ENCODE peak calls at places on chromosomes 6 and 20, in four cellular contexts. S is kidney epithelial cell, V is hepatocyte, G is NCI-H2171 treated with DMSO at 0.1 percent for 48 hours. H is an unnamed sample.

GRCh38 chr6:149939909-149940672 is 1.7 kb upstream of the ULBP2 start:
- DNase-seq in S (no peak), V (no peak), G (no peak), H (no peak)

GRCh38 chr6:151387581-151387980 is 3.8 kb downstream of the ZBTB2 start:
- DNase-seq in S (no peak), V (no peak), G (no peak), H (no peak)

GRCh38 chr20:53021934-53022333 is 49.8 kb downstream of the TSHZ2 start:
- DNase-seq in S (no peak), V (no peak), G (no peak), H (no peak)

GRCh38 chr6:10407018-10407673 is 7.7 kb downstream of the TFAP2A start:
- DNase-seq in S (no peak), V (no peak), G (no peak), H (no peak)

GRCh38 chr6:78908621-78909020 is 41.3 kb downstream of the IRAK1BP1 start:
- DNase-seq in S (no peak), V (no peak), G (no peak), H (no peak)

GRCh38 chr20:3126527-3126859 is 33.2 kb downstream of the FASTKD5 start:
- DNase-seq in S (no peak), V (no peak), G (no peak), H (no peak)

GRCh38 chr20:12969071-12969669 is 39.6 kb upstream of the SPTLC3 start:
- DNase-seq in S (no peak), V (no peak), G (no peak), H (no peak)

GRCh38 chr6:127376685-127377084 is 33.3 kb upstream of the ECHDC1 start:
- DNase-seq in S (no peak), V (no peak), G (no peak), H (no peak)

GRCh38 chr20:58997141-58997770 is 9.8 kb downstream of the CTSZ start:
- DNase-seq in S (no peak), V (no peak), G (no peak), H (no peak)

GRCh38 chr6:1255646-1256365 is 56.1 kb upstream of the FOXQ1 start:
- DNase-seq in S (no peak), V (no peak), G (no peak), H (no peak)

GRCh38 chr6:19551611-19552010 is 285.6 kb upstream of the ID4 start:
- DNase-seq in S (peak), V (no peak), G (no peak), H (no peak)

GRCh38 chr6:15937582-15937981 is 191.3 kb upstream of the MYLIP start:
- DNase-seq in S (no peak), V (no peak), G (no peak), H (no peak)

GRCh38 chr20:48211847-48212246 is 426.6 kb upstream of the SULF2 start:
- DNase-seq in S (no peak), V (no peak), G (no peak), H (no peak)

GRCh38 chr20:35117148-35117547 is 24.5 kb upstream of the TRPC4AP start:
- DNase-seq in S (no peak), V (no peak), G (no peak), H (no peak)

GRCh38 chr20:46872315-46873211 is 22.1 kb upstream of the EYA2 start:
- DNase-seq in S (no peak), V (no peak), G (peak), H (no peak)

GRCh38 chr6:162385980-162386379 is 341.6 kb downstream of the PRKN start:
- DNase-seq in S (no peak), V (no peak), G (no peak), H (no peak)

GRCh38 chr6:119862719-119863118 is 513.2 kb upstream of the MAN1A1 start:
- DNase-seq in S (no peak), V (no peak), G (peak), H (no peak)

GRCh38 chr6:33295621-33296369 is 2.9 kb downstream of the RGL2 start:
- DNase-seq in S (no peak), V (no peak), G (no peak), H (no peak)

GRCh38 chr20:38127011-38127621 is 38.0 kb downstream of the TGM2 start:
- DNase-seq in S (peak), V (peak), G (peak), H (peak)

GRCh38 chr6:82882363-82883033 is 183.1 kb downstream of the UBE3D start:
- DNase-seq in S (no peak), V (no peak), G (no peak), H (no peak)

GRCh38 chr6:1726341-1726763 is 116.6 kb downstream of the FOXC1 start:
- DNase-seq in S (no peak), V (no peak), G (no peak), H (no peak)

GRCh38 chr6:51265426-51265825 is 446.8 kb downstream of the TFAP2B start:
- DNase-seq in S (no peak), V (no peak), G (no peak), H (no peak)

GRCh38 chr6:90039911-90040310 is 145.6 kb downstream of the GJA10 start:
- DNase-seq in S (no peak), V (no peak), G (no peak), H (no peak)

GRCh38 chr6:3499603-3500002 is 42.8 kb upstream of the SLC22A23 start:
- DNase-seq in S (no peak), V (no peak), G (no peak), H (no peak)

GRCh38 chr20:15139522-15139921 is 802.1 kb upstream of the FLRT3 start:
- DNase-seq in S (no peak), V (no peak), G (peak), H (no peak)

GRCh38 chr6:75849329-75850025 is 100.4 kb downstream of the MYO6 start:
- DNase-seq in S (no peak), V (peak), G (no peak), H (no peak)

GRCh38 chr6:109164331-109164730 is 69.0 kb downstream of the CEP57L1 start:
- DNase-seq in S (no peak), V (no peak), G (no peak), H (no peak)

GRCh38 chr6:127550403-127550802 is 26.6 kb upstream of the C6orf58 start:
- DNase-seq in S (peak), V (no peak), G (no peak), H (no peak)

GRCh38 chr20:17969276-17969883 is 562 bp downstream of the MGME1 start:
- DNase-seq in S (no peak), V (peak), G (peak), H (peak)

GRCh38 chr20:54108817-54109216 is 38.4 kb upstream of the BCAS1 start:
- DNase-seq in S (no peak), V (no peak), G (no peak), H (no peak)

GRCh38 chr6:9307786-9308185 is 872.4 kb upstream of the SLC35B3 start:
- DNase-seq in S (no peak), V (no peak), G (no peak), H (no peak)

GRCh38 chr6:31791324-31792089 is 4.0 kb downstream of the VARS1 start:
- DNase-seq in S (no peak), V (peak), G (peak), H (peak)

GRCh38 chr6:128327890-128328289 is 192.5 kb downstream of the PTPRK start:
- DNase-seq in S (no peak), V (peak), G (peak), H (no peak)

GRCh38 chr6:5481024-5481423 is 219.7 kb downstream of the FARS2 start:
- DNase-seq in S (no peak), V (no peak), G (peak), H (peak)

GRCh38 chr6:95243091-95243490 is 334.2 kb upstream of the MANEA start:
- DNase-seq in S (no peak), V (no peak), G (peak), H (no peak)